ENCODE peak calls at places on chromosomes 12 and 14, in five cellular contexts. I is A549, N is K562, Y is H1, P is HepG2. K is an unnamed sample.

GRCh38 chr14:104428333-104428851 is 151.2 kb upstream of the C14orf180 start:
- DNase-seq in I (no peak), N (no peak), Y (no peak), P (no peak), K (no peak)

GRCh38 chr14:85172889-85173458 is 357.0 kb upstream of the FLRT2 start:
- DNase-seq in I (no peak), Y (no peak), P (no peak), N (no peak), K (no peak)

GRCh38 chr14:102580552-102581110 is 11.8 kb upstream of the RCOR1 start:
- DNase-seq in Y (no peak), I (no peak), N (no peak), P (no peak), K (no peak)

GRCh38 chr14:71764701-71765347 is 167.4 kb upstream of the RGS6 start:
- DNase-seq in N (no peak), I (no peak), Y (no peak), P (no peak), K (no peak)

GRCh38 chr14:105475916-105476845 is 1.6 kb downstream of the CRIP2 start:
- DNase-seq in I (no peak), N (no peak), Y (no peak), P (peak), K (peak)

GRCh38 chr14:64654072-64654899 is 49.9 kb upstream of the PLEKHG3 start:
- DNase-seq in N (no peak), Y (no peak), I (peak), P (peak), K (peak)

GRCh38 chr14:103905861-103906456 is 22.3 kb upstream of the TDRD9 start:
- DNase-seq in I (no peak), N (no peak), Y (peak), P (no peak), K (peak)

GRCh38 chr12:33476058-33476457 is 36.4 kb upstream of the SYT10 start:
- DNase-seq in P (no peak), I (no peak), N (no peak), Y (no peak), K (no peak)

GRCh38 chr14:81406863-81407262 is 6.7 kb upstream of the STON2 start:
- DNase-seq in I (no peak), N (peak), P (peak), Y (no peak), K (no peak)

GRCh38 chr14:91405241-91405721 is 12.3 kb downstream of the CCDC88C start:
- DNase-seq in Y (no peak), I (no peak), N (no peak), P (no peak), K (no peak)

GRCh38 chr12:64625243-64626077 is 15.2 kb downstream of the RASSF3 start:
- DNase-seq in N (peak), I (peak), P (peak), Y (no peak), K (peak)

GRCh38 chr14:89616425-89617141 is 199.6 kb upstream of the FOXN3 start:
- DNase-seq in P (peak), N (no peak), I (no peak), Y (no peak), K (peak)

GRCh38 chr12:41507286-41507685 is 319.2 kb downstream of the PDZRN4 start:
- DNase-seq in N (no peak), I (no peak), P (no peak), Y (no peak), K (no peak)

GRCh38 chr12:45336331-45336730 is 120.4 kb downstream of the ANO6 start:
- DNase-seq in Y (no peak), P (no peak), N (peak), I (peak), K (peak)

GRCh38 chr12:121223283-121223946 is 13.5 kb downstream of the P2RX4 start:
- DNase-seq in Y (no peak), P (no peak), N (no peak), I (peak), K (no peak)

GRCh38 chr14:95585971-95586620 is 51.2 kb downstream of the GLRX5 start:
- DNase-seq in N (no peak), P (no peak), Y (no peak), I (no peak), K (no peak)

GRCh38 chr12:18700254-18700653 is 37.6 kb downstream of the PLCZ1 start:
- DNase-seq in I (no peak), Y (no peak), P (no peak), N (no peak), K (no peak)

GRCh38 chr14:104109121-104109541 is 23.6 kb downstream of the ASPG start:
- DNase-seq in I (no peak), N (no peak), Y (no peak), P (no peak), K (no peak)

GRCh38 chr14:68794856-68795601 is 2.2 kb upstream of the ZFP36L1 start:
- DNase-seq in I (peak), Y (no peak), P (no peak), N (peak), K (peak)

GRCh38 chr14:89053303-89053702 is 228.9 kb downstream of the TTC8 start:
- DNase-seq in Y (no peak), N (no peak), I (no peak), P (no peak), K (no peak)

GRCh38 chr12:52819731-52820510 is 6.0 kb upstream of the KRT4 start:
- DNase-seq in Y (no peak), P (no peak), I (no peak), N (no peak), K (no peak)
- TF ChIP-seq JUN in Y (no peak), P (no peak), I (no peak), N (no peak), K (no peak)

GRCh38 chr12:24535334-24536019 is 413.4 kb downstream of the BCAT1 start:
- DNase-seq in N (no peak), Y (no peak), I (no peak), P (no peak), K (no peak)
- H3K27ac ChIP-seq in N (no peak), Y (no peak), I (no peak), P (no peak), K (no peak)

DNA sequence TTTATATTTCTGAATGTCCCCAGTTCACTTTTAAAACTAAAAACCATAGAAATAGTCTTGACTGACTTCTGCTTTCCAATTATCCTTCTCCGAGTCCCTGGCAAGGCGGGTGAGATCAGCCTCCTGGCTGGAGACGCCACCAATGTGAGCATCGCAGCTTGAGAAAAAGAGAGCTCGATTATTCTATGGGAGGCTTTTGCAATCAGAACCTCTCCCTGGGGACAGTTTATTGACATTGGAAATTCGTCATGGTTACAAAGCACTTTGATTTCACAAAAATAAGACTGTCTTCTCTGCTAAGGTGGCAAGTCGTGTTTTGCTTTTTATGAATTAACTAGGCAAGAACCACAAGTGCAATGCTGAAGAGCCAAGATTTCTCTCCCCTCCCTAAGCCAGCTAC is 23.6 kb upstream of the GPHB5 start:
- DNase-seq in N (no peak), I (peak), P (no peak), Y (no peak), K (no peak)
- TF ChIP-seq JUN in N (no peak), I (no peak), P (no peak), Y (no peak), K (no peak)

DNA sequence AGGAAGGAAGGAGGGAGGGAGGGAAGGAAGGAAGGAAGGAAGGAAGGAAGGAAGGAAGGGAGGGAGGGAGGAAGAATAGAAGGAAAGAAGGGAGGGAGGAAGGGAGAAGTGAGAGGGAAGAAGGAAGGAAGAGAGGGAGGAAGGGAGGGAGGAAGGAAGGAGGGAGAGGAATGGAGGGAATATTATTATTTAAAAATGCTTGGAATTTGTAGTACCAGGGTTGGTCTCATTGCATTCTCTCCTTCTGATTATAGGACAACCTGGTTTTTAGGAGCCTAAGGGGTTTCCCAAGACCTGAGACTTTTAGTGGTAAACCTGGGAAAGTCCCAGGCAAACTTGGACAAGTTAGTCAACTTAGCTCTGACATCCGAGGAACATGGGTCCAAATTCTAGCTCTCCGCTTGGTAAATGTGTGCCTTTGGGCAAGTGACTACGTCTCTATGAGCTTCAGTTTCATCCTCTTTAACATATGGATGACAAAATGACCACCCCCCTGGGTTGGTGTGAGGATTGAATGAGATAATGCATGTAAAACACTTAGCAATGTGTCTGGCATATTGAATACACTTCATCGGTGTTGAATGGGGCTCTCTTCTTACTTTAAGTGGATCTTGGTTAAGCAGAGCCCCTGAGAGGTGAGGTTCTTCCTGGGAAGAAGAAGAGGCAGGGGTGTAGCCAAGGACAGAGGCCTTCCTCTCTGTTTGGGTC is 690.7 kb upstream of the TBX3 start:
- DNase-seq in N (no peak), Y (no peak), P (no peak), I (no peak), K (no peak)
- H3K27ac ChIP-seq in N (no peak), Y (no peak), P (no peak), I (peak), K (no peak)

K was measured in endothelial cell of umbilical vein.